ENCODE peak calls at places on chromosome 22, in seven cellular contexts. F is T47D, U is mammary epithelial cell, Q is tibial nerve, G is esophagus muscularis mucosa, H is adrenal gland, L is hypothalamus. R is an unnamed sample.
A peak's percentile ranks its signal among the peaks of the same experiment; 100 is the strongest.

GRCh38 chr22:41532908-41533825 is 11.1 kb downstream of the POLR3H start:
- DNase-seq in F (peak; percentile 55), U (no peak), Q (peak; percentile 59), G (no peak), H (peak; percentile 80), L (peak; percentile 62), R (peak; percentile 85)

GRCh38 chr22:21939392-21940319 is 13.0 kb downstream of the PPM1F start:
- DNase-seq in F (no peak), U (no peak), Q (no peak), G (no peak), H (no peak), L (no peak), R (no peak)

GRCh38 chr22:31082606-31083376 is 1.7 kb downstream of the SMTN start:
- DNase-seq in F (peak; percentile 66), U (peak; percentile 62), Q (peak; percentile 61), G (no peak), H (peak; percentile 62), L (no peak), R (peak; percentile 90)

GRCh38 chr22:24496661-24497060 is 1.5 kb downstream of the UPB1 start:
- DNase-seq in F (no peak), U (no peak), Q (no peak), G (no peak), H (no peak), L (no peak), R (no peak)

GRCh38 chr22:28034760-28035401 is 115.8 kb upstream of the PITPNB start:
- DNase-seq in F (no peak), U (no peak), Q (peak; percentile 76), G (peak; percentile 92), H (peak; percentile 86), L (peak; percentile 68), R (peak; percentile 83)

GRCh38 chr22:48449466-48450187 is 1378.0 kb downstream of the BRD1 start:
- DNase-seq in F (no peak), U (no peak), Q (no peak), G (no peak), H (no peak), L (no peak), R (no peak)

GRCh38 chr22:49308300-49308699 is 519.4 kb downstream of the BRD1 start:
- DNase-seq in F (no peak), U (no peak), Q (no peak), G (no peak), H (no peak), L (no peak), R (peak; percentile 14)

GRCh38 chr22:28570697-28571373 is 108.8 kb downstream of the TTC28 start:
- DNase-seq in F (peak; percentile 51), U (no peak), Q (no peak), G (no peak), H (no peak), L (no peak), R (no peak)

GRCh38 chr22:45692549-45692948 is 20.9 kb downstream of the ATXN10 start:
- DNase-seq in F (no peak), U (no peak), Q (no peak), G (no peak), H (no peak), L (no peak), R (no peak)

GRCh38 chr22:42344391-42344861 is 74.0 kb upstream of the TCF20 start:
- DNase-seq in F (no peak), U (no peak), Q (no peak), G (no peak), H (no peak), L (peak; percentile 88), R (no peak)

GRCh38 chr22:45318558-45319318 is 9.0 kb downstream of the FAM118A start:
- DNase-seq in F (no peak), U (peak; percentile 23), Q (peak; percentile 48), G (no peak), H (no peak), L (no peak), R (no peak)

GRCh38 chr22:30246962-30247376 is 410 bp upstream of the LIF start:
- DNase-seq in F (no peak), U (no peak), Q (no peak), G (no peak), H (no peak), L (no peak), R (no peak)